ENCODE peak calls at places on chromosome X, in six cellular contexts. One of them, this sample, is unnamed.

GRCh38 chrX:22634081-22634480 is 361.4 kb downstream of the CBLL2 start:
- DNase-seq in HS-5: no peak
- DNase-seq in dorsolateral prefrontal cortex: no peak
- DNase-seq in occipital lobe: no peak
- DNase-seq in tibial nerve: no peak
- DNase-seq in amniotic epithelial cell: peak
- DNase-seq in this sample: no peak

GRCh38 chrX:150337026-150337425 is 26.1 kb upstream of the MAMLD1 start:
- DNase-seq in HS-5: no peak
- DNase-seq in dorsolateral prefrontal cortex: no peak
- DNase-seq in occipital lobe: no peak
- DNase-seq in tibial nerve: no peak
- DNase-seq in amniotic epithelial cell: no peak
- DNase-seq in this sample: no peak

GRCh38 chrX:18996536-18996935 is 12.6 kb upstream of the PHKA2 start:
- DNase-seq in HS-5: no peak
- DNase-seq in dorsolateral prefrontal cortex: no peak
- DNase-seq in occipital lobe: no peak
- DNase-seq in tibial nerve: no peak
- DNase-seq in amniotic epithelial cell: no peak
- DNase-seq in this sample: no peak

GRCh38 chrX:129996120-129996519 is 13.7 kb downstream of the BCORL1 start:
- DNase-seq in HS-5: peak
- DNase-seq in dorsolateral prefrontal cortex: no peak
- DNase-seq in occipital lobe: no peak
- DNase-seq in tibial nerve: no peak
- DNase-seq in amniotic epithelial cell: no peak
- DNase-seq in this sample: no peak

GRCh38 chrX:14491689-14492088 is 37.6 kb upstream of the GLRA2 start:
- DNase-seq in HS-5: no peak
- DNase-seq in dorsolateral prefrontal cortex: no peak
- DNase-seq in occipital lobe: no peak
- DNase-seq in tibial nerve: no peak
- DNase-seq in amniotic epithelial cell: no peak
- DNase-seq in this sample: no peak

GRCh38 chrX:15680401-15680800 is 15.8 kb upstream of the CLTRN start:
- DNase-seq in HS-5: no peak
- DNase-seq in dorsolateral prefrontal cortex: no peak
- DNase-seq in occipital lobe: no peak
- DNase-seq in tibial nerve: no peak
- DNase-seq in amniotic epithelial cell: peak
- DNase-seq in this sample: no peak

GRCh38 chrX:25524150-25524549 is 508.4 kb upstream of the ARX start:
- DNase-seq in HS-5: no peak
- DNase-seq in dorsolateral prefrontal cortex: no peak
- DNase-seq in occipital lobe: no peak
- DNase-seq in tibial nerve: no peak
- DNase-seq in amniotic epithelial cell: peak
- DNase-seq in this sample: no peak

GRCh38 chrX:21929209-21929608 is 11.3 kb upstream of the SMS start:
- DNase-seq in HS-5: no peak
- DNase-seq in dorsolateral prefrontal cortex: no peak
- DNase-seq in occipital lobe: no peak
- DNase-seq in tibial nerve: no peak
- DNase-seq in amniotic epithelial cell: no peak
- DNase-seq in this sample: no peak

GRCh38 chrX:123731987-123732678 is 719 bp downstream of the THOC2 start:
- DNase-seq in HS-5: no peak
- DNase-seq in dorsolateral prefrontal cortex: no peak
- DNase-seq in occipital lobe: peak
- DNase-seq in tibial nerve: no peak
- DNase-seq in amniotic epithelial cell: peak
- DNase-seq in this sample: no peak

GRCh38 chrX:69070949-69071650 is 94.2 kb downstream of the PJA1 start:
- DNase-seq in HS-5: no peak
- DNase-seq in dorsolateral prefrontal cortex: no peak
- DNase-seq in occipital lobe: no peak
- DNase-seq in tibial nerve: no peak
- DNase-seq in amniotic epithelial cell: no peak
- DNase-seq in this sample: no peak

GRCh38 chrX:48813605-48814004 is 11.7 kb downstream of the HDAC6 start:
- DNase-seq in HS-5: no peak
- DNase-seq in dorsolateral prefrontal cortex: no peak
- DNase-seq in occipital lobe: no peak
- DNase-seq in tibial nerve: no peak
- DNase-seq in amniotic epithelial cell: no peak
- DNase-seq in this sample: no peak

This sample was measured in NCI-H526 treated with DMSO at 0.1 percent for 48 hours.